ENCODE peak calls at places on chromosomes 3 and 15, in seven cellular contexts. L is Peyer's patch, B is IMR-90, U is HCT116, J is A549, D is HepG2, O is ovary. N is an unnamed sample.

GRCh38 chr15:71191296-71191695 is 76.0 kb downstream of the THSD4 start:
- DNase-seq in B (no peak), D (no peak), O (no peak), J (no peak), L (no peak), U (no peak), N (no peak)

GRCh38 chr15:51080286-51080685 is 14.4 kb downstream of the TNFAIP8L3 start:
- DNase-seq in O (no peak), J (no peak), D (no peak), U (no peak), L (no peak), B (no peak), N (no peak)

GRCh38 chr3:32467333-32468070 is 35.1 kb downstream of the CMTM6 start:
- DNase-seq in D (no peak), B (peak), O (peak), U (no peak), L (peak), J (peak), N (peak)

GRCh38 chr3:170992854-170993253 is 33.7 kb downstream of the SLC2A2 start:
- DNase-seq in U (no peak), J (no peak), L (no peak), B (peak), D (no peak), O (no peak), N (no peak)

GRCh38 chr15:58684036-58684700 is 65.3 kb downstream of the ADAM10 start:
- DNase-seq in J (no peak), L (no peak), D (peak), U (no peak), O (no peak), B (no peak), N (no peak)

GRCh38 chr15:73344051-73344450 is 24.7 kb downstream of the HCN4 start:
- DNase-seq in B (peak), J (no peak), O (no peak), L (no peak), D (no peak), U (no peak), N (no peak)

GRCh38 chr3:15557511-15557946 is 36.0 kb upstream of the COLQ start:
- DNase-seq in L (no peak), J (peak), U (peak), O (no peak), D (peak), B (peak), N (peak)

GRCh38 chr3:184259878-184260570 is 1.3 kb downstream of the CAMK2N2 start:
- DNase-seq in J (peak), U (no peak), D (no peak), B (peak), L (no peak), O (peak), N (no peak)

GRCh38 chr15:80182611-80183210 is 29.9 kb downstream of the FAH start:
- DNase-seq in B (peak), D (no peak), O (no peak), L (no peak), J (no peak), U (no peak), N (no peak)

GRCh38 chr3:88150371-88150770 is 612 bp downstream of the C3orf38 start:
- DNase-seq in L (no peak), J (no peak), D (no peak), U (no peak), B (no peak), O (no peak), N (no peak)

GRCh38 chr3:88113311-88114162 is 36.2 kb upstream of the C3orf38 start:
- DNase-seq in O (no peak), D (peak), B (peak), U (peak), L (no peak), J (peak), N (peak)

GRCh38 chr3:55434789-55435188 is 52.3 kb downstream of the WNT5A start:
- DNase-seq in D (no peak), L (no peak), O (no peak), B (peak), J (peak), U (no peak), N (no peak)

GRCh38 chr3:125136515-125136914 is 76.0 kb downstream of the SLC12A8 start:
- DNase-seq in L (no peak), D (no peak), O (no peak), B (no peak), U (no peak), J (no peak), N (no peak)

GRCh38 chr3:186220365-186220764 is 111.5 kb upstream of the ETV5 start:
- DNase-seq in O (no peak), J (peak), D (no peak), B (no peak), L (no peak), U (peak), N (no peak)

GRCh38 chr15:61584410-61584809 is 355.3 kb upstream of the RORA start:
- DNase-seq in D (no peak), O (no peak), L (no peak), U (no peak), B (no peak), J (no peak), N (no peak)

GRCh38 chr3:72042397-72043211 is 257.7 kb upstream of the PROK2 start:
- DNase-seq in D (no peak), L (no peak), O (no peak), B (peak), U (no peak), J (no peak), N (no peak)

GRCh38 chr15:99104788-99105515 is at the start of gene SYNM:
- DNase-seq in O (peak), B (peak), D (peak), L (peak), J (peak), U (peak), N (peak)

GRCh38 chr3:87335931-87336330 is 59.5 kb upstream of the POU1F1 start:
- DNase-seq in U (no peak), J (no peak), B (no peak), L (no peak), O (no peak), D (no peak), N (no peak)

GRCh38 chr3:15630646-15631350 is 29.3 kb downstream of the BTD start:
- DNase-seq in B (peak), L (no peak), O (no peak), U (no peak), J (peak), D (no peak), N (no peak)

GRCh38 chr3:170714151-170714550 is 128.3 kb upstream of the SLC7A14 start:
- DNase-seq in O (no peak), U (no peak), J (no peak), L (no peak), B (peak), D (no peak), N (no peak)

GRCh38 chr15:49423021-49423420 is at the start of gene FGF7:
- DNase-seq in O (no peak), U (no peak), J (no peak), D (peak), L (no peak), B (peak), N (peak)

DNA sequence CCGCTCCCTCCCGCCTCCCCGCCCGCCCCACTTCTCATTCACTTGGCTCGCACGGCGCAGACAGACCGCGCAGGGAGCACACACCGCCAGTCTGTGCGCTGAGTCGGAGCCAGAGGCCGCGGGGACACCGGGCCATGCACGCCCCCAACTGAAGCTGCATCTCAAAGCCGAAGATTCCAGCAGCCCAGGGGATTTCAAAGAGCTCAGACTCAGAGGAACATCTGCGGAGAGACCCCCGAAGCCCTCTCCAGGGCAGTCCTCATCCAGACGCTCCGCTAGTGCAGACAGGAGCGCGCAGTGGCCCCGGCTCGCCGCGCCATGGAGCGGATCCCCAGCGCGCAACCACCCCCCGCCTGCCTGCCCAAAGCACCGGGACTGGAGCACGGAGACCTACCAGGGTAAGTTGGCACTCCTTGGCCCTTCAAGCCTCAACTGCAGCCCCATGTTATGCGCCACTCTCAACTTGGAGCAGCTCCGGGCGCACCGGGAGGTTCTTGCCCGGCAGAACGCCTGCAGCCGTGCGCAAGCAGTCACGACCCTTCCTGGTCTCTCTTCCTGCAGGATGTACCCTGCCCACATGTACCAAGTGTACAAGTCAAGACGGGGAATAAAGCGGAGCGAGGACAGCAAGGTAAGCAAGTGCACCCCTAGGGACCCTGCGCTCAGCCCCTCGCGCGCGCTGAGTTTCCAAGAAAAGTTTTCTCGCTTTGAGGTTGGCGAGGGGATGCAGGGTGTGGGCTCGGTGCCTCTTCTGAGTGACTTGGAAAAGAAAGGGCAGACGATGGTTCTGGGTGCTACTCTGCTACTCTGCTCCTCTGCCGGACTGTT is at the start of gene BHLHE40:
- DNase-seq in U (no peak), J (no peak), L (no peak), O (no peak), D (no peak), B (no peak), N (no peak)
- TF ChIP-seq POLR2A in U (no peak), J (peak), L (peak), O (peak), D (no peak), B (peak), N (peak)

GRCh38 chr3:126179825-126180476 is 435 bp downstream of the ALDH1L1 start:
- DNase-seq in J (no peak), O (peak), U (no peak), L (no peak), B (no peak), D (peak), N (peak)

GRCh38 chr3:126186271-126186670 is 5.9 kb upstream of the ALDH1L1 start:
- DNase-seq in O (no peak), U (no peak), B (no peak), J (no peak), L (no peak), D (no peak), N (no peak)

GRCh38 chr3:126181398-126181725 is 976 bp upstream of the ALDH1L1 start:
- DNase-seq in O (no peak), L (no peak), U (no peak), J (no peak), D (no peak), B (no peak), N (no peak)

GRCh38 chr3:126184465-126185000 is 4.1 kb upstream of the ALDH1L1 start:
- DNase-seq in U (no peak), L (no peak), D (peak), B (no peak), O (peak), J (peak), N (no peak)

DNA sequence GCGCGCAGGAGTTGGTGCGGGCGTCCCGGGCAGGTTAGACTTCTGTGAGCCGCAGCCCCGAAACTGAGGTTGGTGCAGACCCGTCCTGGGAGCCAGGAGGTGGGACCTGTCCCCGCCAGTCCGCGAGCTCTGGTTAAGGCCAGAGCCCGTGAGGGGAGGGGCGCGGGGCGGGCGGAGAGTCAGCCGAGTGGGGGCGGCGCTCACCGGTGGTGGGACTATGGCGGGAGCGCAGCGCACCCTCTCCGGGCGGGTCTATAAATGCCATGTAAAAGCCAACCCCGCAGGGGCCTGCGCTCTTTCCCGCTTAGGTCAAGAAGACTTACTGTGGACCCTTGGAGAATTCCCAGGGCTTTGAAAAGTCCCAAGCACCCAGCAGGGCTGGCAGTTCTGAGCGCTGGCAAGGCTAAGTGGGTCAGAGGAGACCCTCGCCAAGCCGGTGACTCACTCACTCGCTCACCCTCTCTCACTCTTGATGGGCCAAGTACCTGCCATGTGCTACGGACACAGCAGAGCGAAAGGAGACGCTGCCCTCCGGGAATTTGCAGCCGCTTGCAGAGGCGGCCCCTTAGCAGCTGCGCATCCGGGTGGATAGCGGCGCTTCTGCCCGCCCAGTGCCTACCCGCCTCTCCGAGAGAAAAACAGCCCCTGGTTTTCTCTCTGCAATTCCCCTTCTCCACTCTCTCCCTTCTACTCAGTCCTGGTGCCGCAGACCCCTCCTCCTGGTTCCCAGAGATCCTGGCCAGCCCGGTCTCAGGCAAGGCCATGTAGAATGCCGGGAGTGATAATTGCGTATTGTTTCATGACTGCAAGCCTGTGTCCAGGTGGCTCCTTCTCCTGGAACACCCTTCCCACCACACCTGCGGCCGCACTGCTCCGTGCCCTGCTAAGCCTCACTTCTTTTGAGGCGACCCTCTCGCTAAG is at the start of gene ALDH1L1:
- DNase-seq in U (no peak), L (peak), D (peak), J (no peak), O (peak), B (peak), N (peak)
- TF ChIP-seq POLR2A in U (no peak), L (no peak), D (peak), J (no peak), O (peak), B (no peak), N (no peak)

GRCh38 chr3:94345101-94345500 is 282.2 kb downstream of the NSUN3 start:
- DNase-seq in L (no peak), J (no peak), D (no peak), U (no peak), B (no peak), O (no peak), N (no peak)
- TF ChIP-seq POLR2A in L (no peak), J (no peak), D (no peak), U (no peak), B (no peak), O (no peak), N (no peak)

GRCh38 chr3:157136647-157137387 is 23.1 kb downstream of the CCNL1 start:
- DNase-seq in L (peak), U (no peak), J (no peak), O (no peak), D (peak), B (peak), N (no peak)
- TF ChIP-seq POLR2A in L (peak), U (no peak), J (no peak), O (no peak), D (peak), B (no peak), N (no peak)

GRCh38 chr15:38668433-38669159 is 104.0 kb upstream of the RASGRP1 start:
- DNase-seq in J (no peak), O (no peak), U (no peak), D (no peak), L (no peak), B (no peak), N (no peak)

GRCh38 chr15:38671003-38671382 is 106.4 kb upstream of the RASGRP1 start:
- DNase-seq in J (no peak), D (no peak), L (no peak), O (no peak), U (no peak), B (no peak), N (no peak)

GRCh38 chr15:38669160-38669505 is 104.5 kb upstream of the RASGRP1 start:
- DNase-seq in B (no peak), L (no peak), D (no peak), J (no peak), U (no peak), O (no peak), N (no peak)

GRCh38 chr15:38671675-38672141 is 107.1 kb upstream of the RASGRP1 start:
- DNase-seq in D (no peak), B (peak), J (no peak), U (no peak), L (no peak), O (no peak), N (no peak)

DNA sequence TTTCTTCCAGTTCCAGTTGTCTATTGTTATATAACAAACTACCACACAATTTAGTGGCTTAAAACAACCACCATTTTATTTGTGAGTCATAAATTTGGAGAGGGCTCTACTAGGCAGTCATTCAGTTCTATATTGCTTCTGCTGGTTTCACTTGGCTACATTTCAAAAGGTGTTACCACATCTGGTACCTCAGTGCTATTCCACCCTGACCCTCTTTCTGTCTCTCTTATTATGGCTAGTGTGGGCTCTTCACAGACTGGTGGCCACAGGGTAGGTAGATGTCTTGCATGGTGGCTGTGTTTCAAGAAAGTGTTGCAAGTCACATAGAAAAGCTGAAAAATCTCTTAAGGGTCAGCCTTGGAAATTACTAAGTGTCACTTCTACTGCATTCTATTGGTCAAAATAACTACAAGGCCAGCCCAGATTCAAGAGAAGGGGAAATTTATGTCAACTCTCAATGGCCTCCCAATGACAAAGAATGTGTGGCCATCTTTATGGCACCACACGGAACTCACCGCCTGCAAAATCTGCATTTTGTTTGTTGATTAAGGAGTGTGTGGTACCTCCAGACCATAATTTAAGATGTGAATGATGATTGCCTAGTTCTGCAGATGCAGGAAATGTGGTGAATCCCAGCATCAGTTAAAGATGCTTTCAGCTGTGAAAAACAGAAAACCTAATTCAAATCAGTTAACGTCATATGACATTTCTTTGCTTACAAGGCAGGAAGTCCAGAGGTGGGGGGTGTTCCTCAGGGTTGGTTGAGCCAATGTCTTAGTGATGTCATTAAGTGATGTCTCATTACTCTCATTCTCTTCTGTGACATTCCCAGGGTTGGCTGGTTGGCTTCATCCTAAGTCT is 105.8 kb upstream of the RASGRP1 start:
- DNase-seq in D (no peak), O (no peak), B (no peak), L (no peak), J (no peak), U (no peak), N (no peak)
- TF ChIP-seq POLR2A in D (no peak), O (no peak), B (no peak), L (no peak), J (no peak), U (no peak), N (no peak)

GRCh38 chr15:63601727-63602185 is 4.6 kb downstream of the FBXL22 start:
- DNase-seq in U (no peak), J (no peak), B (no peak), L (peak), D (no peak), O (no peak), N (no peak)
- TF ChIP-seq POLR2A in U (no peak), J (no peak), B (no peak), L (no peak), D (no peak), O (no peak), N (no peak)

GRCh38 chr15:78263907-78264303 is 457 bp upstream of the DNAJA4 start:
- DNase-seq in U (no peak), B (no peak), J (no peak), D (no peak), O (no peak), L (peak), N (no peak)
- TF ChIP-seq POLR2A in U (no peak), B (no peak), J (no peak), D (no peak), O (no peak), L (no peak), N (no peak)

DNA sequence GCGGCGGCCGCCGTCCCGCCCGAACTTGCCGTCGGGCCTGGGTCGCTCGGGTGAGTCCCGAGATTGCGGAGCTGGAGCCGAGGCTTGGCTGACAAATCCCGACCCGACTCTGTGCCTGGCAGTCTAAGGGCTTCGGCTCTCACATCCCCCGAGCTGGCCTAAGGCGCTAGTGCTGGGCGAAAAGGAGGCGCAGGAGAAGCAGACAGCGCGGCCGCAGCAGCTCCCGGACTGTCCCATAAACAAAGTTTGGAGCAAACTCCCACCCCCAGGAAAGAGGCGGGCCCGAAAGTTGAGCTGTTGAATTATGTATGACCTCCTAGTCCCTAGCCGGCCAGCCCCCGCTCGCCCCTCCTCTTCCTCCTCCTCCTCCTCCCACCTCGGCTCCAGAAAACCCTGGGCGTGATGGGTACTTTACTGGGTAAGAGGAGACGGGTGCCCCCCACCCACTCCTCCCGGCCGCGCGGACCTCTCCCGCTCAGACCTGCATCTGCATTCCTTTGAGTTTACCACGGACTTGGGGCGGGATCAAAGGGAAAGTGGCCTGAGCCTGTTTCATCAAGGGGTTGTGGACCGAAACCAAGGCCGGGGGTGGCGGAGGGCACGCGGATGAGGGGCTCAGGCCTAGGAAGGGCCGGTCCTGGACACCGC is at the start of gene WWTR1:
- DNase-seq in U (peak), O (peak), B (peak), D (peak), J (peak), L (peak), N (peak)
- TF ChIP-seq POLR2A in U (peak), O (peak), B (peak), D (peak), J (peak), L (peak), N (peak)

GRCh38 chr3:39149059-39149455 is 4.3 kb downstream of the CSRNP1 start:
- DNase-seq in L (no peak), U (no peak), B (no peak), O (no peak), D (no peak), J (no peak), N (no peak)

GRCh38 chr3:39149498-39150169 is 3.8 kb downstream of the CSRNP1 start:
- DNase-seq in U (no peak), L (no peak), J (no peak), D (no peak), O (no peak), B (no peak), N (no peak)

GRCh38 chr3:39148116-39149058 is 5.0 kb downstream of the CSRNP1 start:
- DNase-seq in B (peak), U (no peak), O (no peak), J (no peak), D (no peak), L (peak), N (no peak)

GRCh38 chr3:39150170-39150802 is 3.1 kb downstream of the CSRNP1 start:
- DNase-seq in J (no peak), L (no peak), O (no peak), D (no peak), U (no peak), B (no peak), N (no peak)

GRCh38 chr3:39150803-39151631 is 2.4 kb downstream of the CSRNP1 start:
- DNase-seq in O (peak), U (no peak), D (peak), L (peak), B (peak), J (peak), N (peak)
- TF ChIP-seq POLR2A in O (peak), U (no peak), D (no peak), L (no peak), B (peak), J (no peak), N (no peak)